ENCODE peak calls at places on chromosome 7, in six cellular contexts. Z, L, O, J, V and F are unnamed samples.

GRCh38 chr7:106731637-106732036 is 70.7 kb upstream of the CCDC71L start:
- DNase-seq in O (no peak), V (no peak), J (no peak), L (no peak), Z (no peak), F (no peak)

GRCh38 chr7:40571796-40572195 is 437.0 kb downstream of the SUGCT start:
- DNase-seq in V (no peak), Z (no peak), L (no peak), J (no peak), O (peak), F (no peak)

GRCh38 chr7:118109607-118110006 is 74.4 kb upstream of the LSM8 start:
- DNase-seq in Z (no peak), O (no peak), J (no peak), V (no peak), L (peak), F (no peak)

GRCh38 chr7:129698516-129699418 is 87.2 kb downstream of the NRF1 start:
- DNase-seq in O (no peak), V (no peak), L (no peak), J (no peak), Z (no peak), F (no peak)

GRCh38 chr7:117320523-117320922 is 2.3 kb downstream of the WNT2 start:
- DNase-seq in L (no peak), O (no peak), V (no peak), J (no peak), Z (no peak), F (no peak)

GRCh38 chr7:43888983-43889945 is 17.1 kb downstream of the URGCP start:
- DNase-seq in L (no peak), J (no peak), O (no peak), V (no peak), Z (no peak), F (no peak)

GRCh38 chr7:113918946-113919345 is at the start of gene PPP1R3A:
- DNase-seq in V (no peak), L (no peak), Z (no peak), J (no peak), O (no peak), F (no peak)

GRCh38 chr7:23685770-23686169 is 5.8 kb downstream of the FAM221A start:
- DNase-seq in V (no peak), L (peak), O (no peak), J (no peak), Z (no peak), F (no peak)

GRCh38 chr7:50367570-50367969 is 63.1 kb downstream of the IKZF1 start:
- DNase-seq in Z (no peak), V (no peak), L (no peak), O (no peak), J (no peak), F (no peak)

GRCh38 chr7:151984612-151985011 is 28.4 kb downstream of the GALNTL5 start:
- DNase-seq in J (no peak), O (no peak), L (no peak), V (no peak), Z (no peak), F (no peak)
- TF ChIP-seq CTCF in J (no peak), O (no peak), L (no peak), V (no peak), Z (no peak), F (no peak)

DNA sequence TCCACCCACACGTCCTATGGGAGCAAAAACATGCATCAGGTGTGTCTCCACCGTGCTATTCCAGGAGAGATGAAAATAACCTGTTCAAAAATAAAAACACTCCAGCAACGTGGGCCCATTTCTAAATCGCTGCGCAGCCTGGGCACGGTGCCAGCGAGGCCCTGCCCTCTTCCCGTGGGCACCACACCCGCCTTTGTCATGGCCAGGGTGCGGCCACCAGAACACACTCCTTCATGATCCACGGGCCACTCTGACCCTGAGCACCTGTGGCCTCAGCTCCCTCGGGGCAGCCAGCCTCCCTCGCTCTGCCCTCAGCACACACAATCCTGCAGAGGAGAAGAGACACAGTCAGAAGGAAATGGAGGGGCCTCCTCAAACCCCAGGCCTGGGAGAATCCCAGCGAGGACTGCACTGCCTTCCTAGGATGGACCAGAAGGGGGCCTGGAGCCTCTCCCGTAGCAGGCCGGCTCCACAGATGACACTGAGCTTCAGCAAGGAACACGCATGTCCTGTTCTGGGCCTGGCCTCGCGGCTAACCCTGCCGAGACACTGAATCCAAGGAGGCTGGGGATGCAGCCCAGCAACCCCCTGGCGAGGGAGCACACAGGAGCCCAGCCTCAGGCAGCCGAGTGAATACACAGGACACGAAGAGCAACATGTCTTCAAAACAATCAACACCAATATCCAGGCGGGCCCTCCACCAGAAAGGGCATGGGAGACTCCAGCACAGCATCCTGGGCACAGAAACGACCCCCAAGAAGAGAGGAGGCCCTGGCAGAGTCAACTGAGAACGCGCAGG is 169.0 kb downstream of the MAD1L1 start:
- DNase-seq in L (peak), V (no peak), O (no peak), Z (no peak), J (no peak), F (no peak)
- TF ChIP-seq CTCF in L (no peak), V (peak), O (peak), Z (no peak), J (no peak), F (no peak)

DNA sequence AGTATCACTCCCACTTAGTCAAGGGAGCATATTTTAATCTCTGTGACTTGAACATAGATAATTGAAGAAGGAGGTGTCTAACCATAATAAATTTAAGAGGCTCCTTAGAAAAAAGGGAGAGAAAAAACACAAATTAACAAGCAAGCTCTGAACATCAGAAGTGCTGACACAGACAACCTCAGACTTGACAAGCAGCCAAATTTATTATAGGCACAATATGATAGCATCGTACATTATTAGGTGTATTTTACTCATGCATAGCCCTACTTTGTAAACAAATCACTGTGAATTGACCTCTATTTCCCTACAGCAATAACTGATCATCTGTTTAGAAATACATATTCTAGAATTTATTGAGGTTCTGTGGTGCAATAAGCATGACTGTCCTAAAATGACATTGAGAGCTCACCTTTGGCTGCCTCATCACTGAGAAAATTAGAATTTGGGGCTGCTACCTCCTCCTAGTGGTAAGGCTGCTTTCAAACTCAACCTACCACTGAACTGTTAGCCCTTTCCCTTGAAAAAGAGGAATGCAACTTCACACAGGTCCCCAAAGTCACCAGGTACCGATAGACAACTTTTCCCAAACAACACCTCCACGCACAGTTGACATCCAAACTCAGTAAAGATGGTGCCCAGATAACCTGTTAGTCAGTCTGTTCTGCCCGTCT is 76.0 kb upstream of the SCIN start:
- DNase-seq in Z (no peak), O (no peak), V (no peak), L (no peak), J (no peak), F (no peak)
- TF ChIP-seq CTCF in Z (peak), O (no peak), V (no peak), L (peak), J (no peak), F (no peak)

DNA sequence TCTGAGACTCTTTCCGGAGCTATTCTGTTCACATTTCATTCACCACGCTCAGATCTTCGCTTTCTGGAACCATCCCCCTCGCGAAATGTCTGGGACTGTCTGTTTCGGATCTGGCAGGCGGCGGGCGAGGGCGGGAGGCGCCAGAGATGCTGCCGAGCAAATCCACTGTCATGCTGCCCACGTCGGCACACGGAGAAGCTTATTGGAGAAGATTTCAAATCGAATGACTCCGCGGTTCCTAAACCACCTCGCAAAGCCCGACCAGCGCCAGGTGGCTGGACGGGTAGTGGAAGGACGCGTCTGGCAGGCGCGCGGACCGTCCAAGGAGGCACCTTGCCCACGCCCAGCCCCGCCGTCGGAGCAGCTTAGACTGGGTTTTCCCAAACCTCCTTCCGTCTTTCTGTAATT is 1.6 kb upstream of the OSBPL3 start:
- DNase-seq in J (peak), Z (peak), L (peak), O (no peak), V (no peak), F (no peak)
- TF ChIP-seq CTCF in J (no peak), Z (no peak), L (no peak), O (no peak), V (no peak), F (no peak)

GRCh38 chr7:148142660-148143248 is 447.8 kb upstream of the C7orf33 start:
- DNase-seq in O (no peak), V (no peak), L (peak), J (no peak), Z (peak), F (peak)
- TF ChIP-seq CTCF in O (peak), V (peak), L (peak), J (no peak), Z (no peak), F (peak)

GRCh38 chr7:28455486-28455885 is 43.2 kb downstream of the CREB5 start:
- DNase-seq in O (no peak), V (no peak), Z (no peak), J (no peak), L (no peak), F (no peak)

GRCh38 chr7:28459306-28459705 is 47.0 kb downstream of the CREB5 start:
- DNase-seq in J (no peak), V (no peak), L (no peak), Z (no peak), O (no peak), F (no peak)

GRCh38 chr7:28456037-28456436 is 43.7 kb downstream of the CREB5 start:
- DNase-seq in V (no peak), Z (no peak), J (no peak), L (no peak), O (no peak), F (no peak)

GRCh38 chr7:28458732-28459131 is 46.4 kb downstream of the CREB5 start:
- DNase-seq in V (no peak), O (no peak), L (peak), J (no peak), Z (no peak), F (no peak)
- TF ChIP-seq CTCF in V (peak), O (no peak), L (no peak), J (no peak), Z (no peak), F (no peak)